ENCODE peak calls at places on chromosomes 7 and 10, in four cellular contexts. P, L, H and G are unnamed samples.

GRCh38 chr10:110852255-110852896 is 19.4 kb upstream of the PDCD4 start:
- DNase-seq in H (peak), L (no peak), P (no peak), G (no peak)

GRCh38 chr10:58531084-58531695 is 18.5 kb downstream of the BICC1 start:
- DNase-seq in L (peak), H (peak), P (no peak), G (peak)

GRCh38 chr10:86950349-86950748 is 7.1 kb downstream of the MMRN2 start:
- DNase-seq in H (no peak), P (no peak), L (no peak), G (no peak)

GRCh38 chr7:78542981-78543380 is 744.4 kb downstream of the PHTF2 start:
- DNase-seq in H (no peak), P (no peak), L (no peak), G (no peak)

GRCh38 chr10:11758527-11759236 is 16.5 kb downstream of the ECHDC3 start:
- DNase-seq in L (no peak), P (no peak), H (no peak), G (no peak)

GRCh38 chr7:4416436-4417092 is 265.5 kb upstream of the FOXK1 start:
- DNase-seq in P (no peak), L (no peak), H (no peak), G (no peak)

GRCh38 chr10:33897255-33897893 is 562.9 kb upstream of the NRP1 start:
- DNase-seq in P (no peak), H (peak), L (no peak), G (no peak)

GRCh38 chr10:77606751-77607150 is 30.9 kb downstream of the KCNMA1 start:
- DNase-seq in H (no peak), L (no peak), P (no peak), G (no peak)

GRCh38 chr10:123571978-123572377 is 94.2 kb upstream of the GPR26 start:
- DNase-seq in P (no peak), L (no peak), H (no peak), G (no peak)

GRCh38 chr10:121681171-121681752 is 83.0 kb upstream of the FGFR2 start:
- DNase-seq in H (no peak), L (no peak), P (no peak), G (no peak)

GRCh38 chr10:12704488-12704887 is 297.0 kb downstream of the CCDC3 start:
- DNase-seq in H (peak), P (no peak), L (no peak), G (no peak)

GRCh38 chr10:131126321-131127121 is 185.0 kb downstream of the TCERG1L start:
- DNase-seq in P (no peak), L (no peak), H (no peak), G (no peak)

GRCh38 chr10:34814228-34815173 is 595 bp downstream of the PARD3 start:
- DNase-seq in H (peak), L (peak), P (no peak), G (peak)

DNA sequence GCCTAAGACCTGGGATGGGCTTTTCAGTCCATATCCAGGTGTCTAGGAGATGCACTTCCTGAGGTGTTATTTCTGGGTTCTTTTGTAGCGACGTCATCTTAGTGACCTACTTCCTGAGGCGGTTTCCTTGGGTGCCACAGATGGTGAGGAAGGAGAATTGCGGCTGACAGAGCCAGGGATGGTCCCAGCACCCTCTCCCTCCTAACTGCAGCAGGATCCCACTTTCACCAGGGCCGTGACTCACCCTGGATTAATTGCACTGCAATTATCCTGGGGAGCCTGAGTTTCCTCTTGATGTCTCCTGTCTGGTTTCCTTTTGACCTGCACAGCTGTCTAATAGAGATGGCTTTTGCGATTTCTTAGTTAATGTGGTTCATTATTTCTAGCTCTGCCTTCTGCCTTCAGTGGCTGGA is 271.7 kb downstream of the TCF7L2 start:
- DNase-seq in P (no peak), H (peak), L (no peak), G (no peak)
- TF ChIP-seq CTCF in P (no peak), H (no peak), L (no peak), G (no peak)

GRCh38 chr7:44979481-44980392 is 922 bp upstream of the MYO1G start:
- DNase-seq in L (peak), P (no peak), H (peak), G (no peak)
- TF ChIP-seq CTCF in L (peak), P (no peak), H (no peak), G (peak)

GRCh38 chr10:119352042-119352441 is 144.7 kb downstream of the GRK5 start:
- DNase-seq in P (no peak), H (no peak), L (peak), G (no peak)
- TF ChIP-seq CTCF in P (no peak), H (no peak), L (peak), G (no peak)

GRCh38 chr7:137818036-137818435 is 28.7 kb downstream of the DGKI start:
- DNase-seq in L (no peak), H (peak), P (no peak), G (no peak)

GRCh38 chr7:137820677-137821420 is 25.9 kb downstream of the DGKI start:
- DNase-seq in P (no peak), L (no peak), H (peak), G (peak)

GRCh38 chr7:137820156-137820555 is 26.6 kb downstream of the DGKI start:
- DNase-seq in L (no peak), P (no peak), H (no peak), G (no peak)

GRCh38 chr7:137816696-137817320 is 30.0 kb downstream of the DGKI start:
- DNase-seq in P (no peak), L (peak), H (peak), G (no peak)
- TF ChIP-seq CTCF in P (no peak), L (no peak), H (no peak), G (peak)

GRCh38 chr10:4982764-4983226 is 19.6 kb downstream of the AKR1C1 start:
- DNase-seq in P (no peak), L (no peak), H (no peak), G (no peak)
- TF ChIP-seq CTCF in P (no peak), L (no peak), H (no peak), G (no peak)

GRCh38 chr7:151124205-151124880 is 38.1 kb downstream of the AGAP3 start:
- DNase-seq in P (no peak), L (no peak), H (no peak), G (no peak)
- TF ChIP-seq CTCF in P (no peak), L (no peak), H (no peak), G (no peak)

GRCh38 chr10:48437546-48437945 is 131.1 kb downstream of the MAPK8 start:
- DNase-seq in H (no peak), L (no peak), P (no peak), G (no peak)

GRCh38 chr10:48439031-48439430 is 132.6 kb downstream of the MAPK8 start:
- DNase-seq in H (no peak), P (no peak), L (no peak), G (no peak)

GRCh38 chr10:48440771-48441170 is 134.3 kb downstream of the MAPK8 start:
- DNase-seq in H (no peak), L (no peak), P (no peak), G (no peak)

GRCh38 chr10:48442090-48442808 is 135.8 kb downstream of the MAPK8 start:
- DNase-seq in L (no peak), P (no peak), H (no peak), G (no peak)

GRCh38 chr10:48439581-48440041 is 133.1 kb downstream of the MAPK8 start:
- DNase-seq in H (no peak), P (no peak), L (no peak), G (no peak)
- TF ChIP-seq CTCF in H (no peak), P (no peak), L (no peak), G (no peak)

GRCh38 chr10:115417585-115418265 is 324.6 kb downstream of the ATRNL1 start:
- DNase-seq in P (no peak), L (peak), H (peak), G (peak)
- TF ChIP-seq CTCF in P (peak), L (peak), H (peak), G (peak)

GRCh38 chr7:21526007-21526406 is 16.8 kb upstream of the DNAH11 start:
- DNase-seq in H (peak), P (no peak), L (peak), G (no peak)
- TF ChIP-seq CTCF in H (peak), P (peak), L (peak), G (peak)